ENCODE peak calls at places on chromosomes 2 and 18, in ten cellular contexts. One of them, this sample, is unnamed. For H3K4me1, the result is how much of the 10 kb centered on the place peaks cover.

GRCh38 chr2:100742884-100743283 is 77.1 kb upstream of the NPAS2 start:
- DNase-seq in pancreas: no peak
- DNase-seq in Peyer's patch: no peak
- DNase-seq in IMR-90: peak
- DNase-seq in CD8-positive, alpha-beta memory T cell: no peak
- DNase-seq in GM23248: peak
- DNase-seq in PC-9: no peak
- DNase-seq in right cardiac atrium: no peak
- DNase-seq in colonic mucosa: no peak
- DNase-seq in neural progenitor cell: no peak
- DNase-seq in this sample: peak

GRCh38 chr2:34664266-34664665 is 1065.2 kb upstream of the FAM98A start:
- DNase-seq in pancreas: no peak
- DNase-seq in Peyer's patch: no peak
- DNase-seq in IMR-90: no peak
- DNase-seq in CD8-positive, alpha-beta memory T cell: no peak
- DNase-seq in GM23248: no peak
- DNase-seq in PC-9: no peak
- DNase-seq in right cardiac atrium: no peak
- DNase-seq in colonic mucosa: no peak
- DNase-seq in neural progenitor cell: no peak
- DNase-seq in this sample: no peak

GRCh38 chr18:28050561-28050960 is 126.4 kb downstream of the CDH2 start:
- DNase-seq in pancreas: no peak
- DNase-seq in Peyer's patch: no peak
- DNase-seq in IMR-90: no peak
- DNase-seq in CD8-positive, alpha-beta memory T cell: no peak
- DNase-seq in GM23248: no peak
- DNase-seq in PC-9: no peak
- DNase-seq in right cardiac atrium: no peak
- DNase-seq in colonic mucosa: no peak
- DNase-seq in neural progenitor cell: no peak
- DNase-seq in this sample: no peak

GRCh38 chr2:179096090-179096489 is 46.2 kb upstream of the CCDC141 start:
- DNase-seq in pancreas: no peak
- DNase-seq in Peyer's patch: peak
- DNase-seq in IMR-90: no peak
- DNase-seq in CD8-positive, alpha-beta memory T cell: peak
- DNase-seq in GM23248: no peak
- DNase-seq in PC-9: peak
- DNase-seq in right cardiac atrium: no peak
- DNase-seq in colonic mucosa: no peak
- DNase-seq in neural progenitor cell: no peak
- DNase-seq in this sample: no peak

GRCh38 chr2:26988165-26988879 is 17.9 kb downstream of the MAPRE3 start:
- DNase-seq in pancreas: no peak
- DNase-seq in Peyer's patch: no peak
- DNase-seq in IMR-90: peak
- DNase-seq in CD8-positive, alpha-beta memory T cell: no peak
- DNase-seq in GM23248: peak
- DNase-seq in PC-9: no peak
- DNase-seq in right cardiac atrium: no peak
- DNase-seq in colonic mucosa: no peak
- DNase-seq in neural progenitor cell: no peak
- DNase-seq in this sample: peak

GRCh38 chr2:37635359-37636208 is 35.9 kb downstream of the CDC42EP3 start:
- DNase-seq in pancreas: no peak
- DNase-seq in Peyer's patch: peak
- DNase-seq in IMR-90: peak
- DNase-seq in CD8-positive, alpha-beta memory T cell: peak
- DNase-seq in GM23248: peak
- DNase-seq in PC-9: no peak
- DNase-seq in right cardiac atrium: no peak
- DNase-seq in colonic mucosa: no peak
- DNase-seq in neural progenitor cell: no peak
- DNase-seq in this sample: no peak

GRCh38 chr18:6795307-6795706 is 65.8 kb downstream of the ARHGAP28 start:
- DNase-seq in pancreas: no peak
- DNase-seq in Peyer's patch: no peak
- DNase-seq in IMR-90: peak
- DNase-seq in CD8-positive, alpha-beta memory T cell: no peak
- DNase-seq in GM23248: peak
- DNase-seq in PC-9: no peak
- DNase-seq in right cardiac atrium: no peak
- DNase-seq in colonic mucosa: no peak
- DNase-seq in neural progenitor cell: no peak
- DNase-seq in this sample: no peak

GRCh38 chr2:8133331-8133730 is 548.5 kb upstream of the ID2 start:
- DNase-seq in pancreas: no peak
- DNase-seq in Peyer's patch: no peak
- DNase-seq in IMR-90: no peak
- DNase-seq in CD8-positive, alpha-beta memory T cell: no peak
- DNase-seq in GM23248: no peak
- DNase-seq in PC-9: no peak
- DNase-seq in right cardiac atrium: no peak
- DNase-seq in colonic mucosa: no peak
- DNase-seq in neural progenitor cell: no peak
- DNase-seq in this sample: no peak

GRCh38 chr2:39164089-39164488 is 43.2 kb upstream of the SOS1 start:
- DNase-seq in pancreas: no peak
- DNase-seq in Peyer's patch: no peak
- DNase-seq in IMR-90: no peak
- DNase-seq in CD8-positive, alpha-beta memory T cell: no peak
- DNase-seq in GM23248: peak
- DNase-seq in PC-9: no peak
- DNase-seq in right cardiac atrium: no peak
- DNase-seq in colonic mucosa: no peak
- DNase-seq in neural progenitor cell: no peak
- DNase-seq in this sample: no peak

GRCh38 chr2:101521497-101521896 is 46.6 kb upstream of the RFX8 start:
- DNase-seq in pancreas: no peak
- DNase-seq in Peyer's patch: no peak
- DNase-seq in IMR-90: no peak
- DNase-seq in CD8-positive, alpha-beta memory T cell: no peak
- DNase-seq in GM23248: no peak
- DNase-seq in PC-9: no peak
- DNase-seq in right cardiac atrium: no peak
- DNase-seq in colonic mucosa: no peak
- DNase-seq in neural progenitor cell: no peak
- DNase-seq in this sample: no peak

GRCh38 chr2:199850250-199850717 is 708 bp downstream of the FTCDNL1 start:
- DNase-seq in pancreas: no peak
- DNase-seq in Peyer's patch: no peak
- DNase-seq in IMR-90: no peak
- DNase-seq in CD8-positive, alpha-beta memory T cell: no peak
- DNase-seq in GM23248: no peak
- DNase-seq in PC-9: no peak
- DNase-seq in right cardiac atrium: no peak
- DNase-seq in colonic mucosa: no peak
- DNase-seq in neural progenitor cell: no peak
- DNase-seq in this sample: no peak

GRCh38 chr2:199848323-199848722 is 2.7 kb downstream of the FTCDNL1 start:
- DNase-seq in pancreas: no peak
- DNase-seq in Peyer's patch: no peak
- DNase-seq in IMR-90: no peak
- DNase-seq in CD8-positive, alpha-beta memory T cell: no peak
- DNase-seq in GM23248: no peak
- DNase-seq in PC-9: no peak
- DNase-seq in right cardiac atrium: no peak
- DNase-seq in colonic mucosa: no peak
- DNase-seq in neural progenitor cell: no peak
- DNase-seq in this sample: no peak

GRCh38 chr2:199851499-199851816 is 466 bp upstream of the FTCDNL1 start:
- DNase-seq in pancreas: no peak
- DNase-seq in Peyer's patch: no peak
- DNase-seq in IMR-90: no peak
- DNase-seq in CD8-positive, alpha-beta memory T cell: no peak
- DNase-seq in GM23248: no peak
- DNase-seq in PC-9: no peak
- DNase-seq in right cardiac atrium: no peak
- DNase-seq in colonic mucosa: no peak
- DNase-seq in neural progenitor cell: no peak
- DNase-seq in this sample: no peak

GRCh38 chr2:199851886-199852285 is 894 bp upstream of the FTCDNL1 start:
- DNase-seq in pancreas: no peak
- DNase-seq in Peyer's patch: no peak
- DNase-seq in IMR-90: no peak
- DNase-seq in CD8-positive, alpha-beta memory T cell: no peak
- DNase-seq in GM23248: no peak
- DNase-seq in PC-9: no peak
- DNase-seq in right cardiac atrium: no peak
- DNase-seq in colonic mucosa: no peak
- DNase-seq in neural progenitor cell: no peak
- DNase-seq in this sample: no peak

GRCh38 chr2:199850718-199851498 is at the start of gene FTCDNL1:
- DNase-seq in pancreas: peak
- DNase-seq in Peyer's patch: peak
- DNase-seq in IMR-90: peak
- DNase-seq in CD8-positive, alpha-beta memory T cell: peak
- DNase-seq in GM23248: peak
- DNase-seq in PC-9: peak
- DNase-seq in right cardiac atrium: peak
- DNase-seq in colonic mucosa: peak
- DNase-seq in neural progenitor cell: peak
- DNase-seq in this sample: peak
- H3K27ac ChIP-seq in pancreas: peak
- H3K27ac ChIP-seq in Peyer's patch: peak
- H3K27ac ChIP-seq in IMR-90: no peak
- H3K27ac ChIP-seq in CD8-positive, alpha-beta memory T cell: no peak
- H3K27ac ChIP-seq in GM23248: no peak
- H3K27ac ChIP-seq in PC-9: no peak
- H3K27ac ChIP-seq in right cardiac atrium: no peak
- H3K27ac ChIP-seq in colonic mucosa: peak
- H3K27ac ChIP-seq in neural progenitor cell: no peak
- H3K27ac ChIP-seq in this sample: no peak

GRCh38 chr2:191631754-191632153 is 46.2 kb upstream of the NABP1 start:
- DNase-seq in pancreas: peak
- DNase-seq in Peyer's patch: no peak
- DNase-seq in IMR-90: peak
- DNase-seq in CD8-positive, alpha-beta memory T cell: no peak
- DNase-seq in GM23248: peak
- DNase-seq in PC-9: peak
- DNase-seq in right cardiac atrium: no peak
- DNase-seq in colonic mucosa: no peak
- DNase-seq in neural progenitor cell: no peak
- DNase-seq in this sample: peak

GRCh38 chr2:191626497-191627151 is 51.3 kb upstream of the NABP1 start:
- DNase-seq in pancreas: no peak
- DNase-seq in Peyer's patch: no peak
- DNase-seq in IMR-90: peak
- DNase-seq in CD8-positive, alpha-beta memory T cell: no peak
- DNase-seq in GM23248: peak
- DNase-seq in PC-9: peak
- DNase-seq in right cardiac atrium: no peak
- DNase-seq in colonic mucosa: no peak
- DNase-seq in neural progenitor cell: no peak
- DNase-seq in this sample: no peak

GRCh38 chr2:191630313-191630712 is 47.6 kb upstream of the NABP1 start:
- DNase-seq in pancreas: no peak
- DNase-seq in Peyer's patch: no peak
- DNase-seq in IMR-90: no peak
- DNase-seq in CD8-positive, alpha-beta memory T cell: no peak
- DNase-seq in GM23248: no peak
- DNase-seq in PC-9: no peak
- DNase-seq in right cardiac atrium: no peak
- DNase-seq in colonic mucosa: no peak
- DNase-seq in neural progenitor cell: no peak
- DNase-seq in this sample: no peak

GRCh38 chr2:191627518-191627917 is 50.4 kb upstream of the NABP1 start:
- DNase-seq in pancreas: no peak
- DNase-seq in Peyer's patch: no peak
- DNase-seq in IMR-90: no peak
- DNase-seq in CD8-positive, alpha-beta memory T cell: no peak
- DNase-seq in GM23248: no peak
- DNase-seq in PC-9: no peak
- DNase-seq in right cardiac atrium: no peak
- DNase-seq in colonic mucosa: no peak
- DNase-seq in neural progenitor cell: no peak
- DNase-seq in this sample: no peak

DNA sequence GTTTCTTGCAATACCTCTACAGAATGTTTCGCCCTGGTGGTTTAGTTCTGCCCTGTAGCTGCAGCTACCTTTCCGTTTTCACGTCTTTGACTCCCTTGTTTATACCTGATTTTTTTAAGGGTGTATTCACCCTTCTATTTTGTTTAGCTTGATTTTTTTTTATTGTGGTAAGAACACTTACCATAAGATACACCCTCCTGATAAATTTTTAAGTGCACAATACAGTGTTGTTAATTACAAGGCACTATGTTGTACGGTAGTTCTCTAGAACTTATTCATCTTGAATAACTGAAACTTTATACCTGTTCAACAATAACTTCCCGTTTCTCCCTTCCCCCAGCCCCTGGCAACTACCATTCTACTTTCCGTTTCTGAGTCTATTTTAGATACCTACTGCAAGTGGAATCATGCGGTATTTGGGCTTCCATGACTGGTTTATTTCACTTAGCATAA is 48.9 kb upstream of the NABP1 start:
- DNase-seq in pancreas: no peak
- DNase-seq in Peyer's patch: peak
- DNase-seq in IMR-90: no peak
- DNase-seq in CD8-positive, alpha-beta memory T cell: no peak
- DNase-seq in GM23248: no peak
- DNase-seq in PC-9: no peak
- DNase-seq in right cardiac atrium: no peak
- DNase-seq in colonic mucosa: no peak
- DNase-seq in neural progenitor cell: no peak
- DNase-seq in this sample: no peak
- H3K4me1 ChIP-seq in pancreas: under half
- H3K4me1 ChIP-seq in Peyer's patch: under half
- H3K4me1 ChIP-seq in IMR-90: under half
- H3K4me1 ChIP-seq in CD8-positive, alpha-beta memory T cell: under half
- H3K4me1 ChIP-seq in GM23248: under half
- H3K4me1 ChIP-seq in PC-9: half or more
- H3K4me1 ChIP-seq in right cardiac atrium: under half
- H3K4me1 ChIP-seq in colonic mucosa: under half
- H3K4me1 ChIP-seq in neural progenitor cell: under half
- H3K4me1 ChIP-seq in this sample: half or more

GRCh38 chr18:61606759-61607158 is 273.5 kb downstream of the CDH20 start:
- DNase-seq in pancreas: peak
- DNase-seq in Peyer's patch: no peak
- DNase-seq in IMR-90: peak
- DNase-seq in CD8-positive, alpha-beta memory T cell: no peak
- DNase-seq in GM23248: peak
- DNase-seq in PC-9: peak
- DNase-seq in right cardiac atrium: peak
- DNase-seq in colonic mucosa: peak
- DNase-seq in neural progenitor cell: peak
- DNase-seq in this sample: peak
- H3K4me3 ChIP-seq in pancreas: no peak
- H3K4me3 ChIP-seq in Peyer's patch: no peak
- H3K4me3 ChIP-seq in IMR-90: peak
- H3K4me3 ChIP-seq in CD8-positive, alpha-beta memory T cell: no peak
- H3K4me3 ChIP-seq in GM23248: peak
- H3K4me3 ChIP-seq in PC-9: no peak
- H3K4me3 ChIP-seq in right cardiac atrium: peak
- H3K4me3 ChIP-seq in colonic mucosa: no peak
- H3K4me3 ChIP-seq in neural progenitor cell: peak
- H3K4me3 ChIP-seq in this sample: peak

DNA sequence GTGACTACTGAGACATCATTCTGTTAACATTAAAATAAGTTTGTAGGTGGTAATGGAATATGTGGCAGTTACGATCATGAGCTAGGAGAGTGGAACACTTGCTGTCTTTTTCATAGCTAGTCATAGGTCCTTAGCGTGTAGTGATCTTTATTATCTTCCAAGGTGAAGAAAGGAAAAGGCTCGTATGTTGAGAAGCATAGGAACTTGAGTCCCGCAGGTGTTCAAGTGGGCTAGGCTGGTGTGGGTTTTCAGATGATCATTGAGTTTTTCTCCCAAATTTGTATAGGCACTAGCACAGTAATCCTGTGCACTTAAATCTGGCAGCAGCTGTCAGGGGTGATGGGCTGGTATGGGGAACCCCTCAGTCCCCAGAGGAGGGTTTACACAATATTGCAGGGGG is 10.9 kb downstream of the SLC20A1 start:
- DNase-seq in pancreas: no peak
- DNase-seq in Peyer's patch: no peak
- DNase-seq in IMR-90: no peak
- DNase-seq in CD8-positive, alpha-beta memory T cell: no peak
- DNase-seq in GM23248: no peak
- DNase-seq in PC-9: no peak
- DNase-seq in right cardiac atrium: no peak
- DNase-seq in colonic mucosa: no peak
- DNase-seq in neural progenitor cell: no peak
- DNase-seq in this sample: no peak
- H3K27ac ChIP-seq in pancreas: no peak
- H3K27ac ChIP-seq in Peyer's patch: no peak
- H3K27ac ChIP-seq in IMR-90: no peak
- H3K27ac ChIP-seq in CD8-positive, alpha-beta memory T cell: no peak
- H3K27ac ChIP-seq in GM23248: peak
- H3K27ac ChIP-seq in PC-9: peak
- H3K27ac ChIP-seq in right cardiac atrium: no peak
- H3K27ac ChIP-seq in colonic mucosa: no peak
- H3K27ac ChIP-seq in neural progenitor cell: no peak
- H3K27ac ChIP-seq in this sample: no peak